ENCODE peak calls at places on chromosome 1, in seven cellular contexts. O is GM23248, E is PC-3, L is GM23338, D is OCI-LY7, S is hepatocyte, Y is SK-N-SH. X is an unnamed sample. For H3K9me2, the result is how much of the 10 kb centered on the place peaks cover.

GRCh38 chr1:162541619-162542141 is 19.8 kb upstream of the UAP1 start:
- DNase-seq in S (peak), E (peak), L (no peak), D (no peak), Y (no peak), O (peak), X (peak)

GRCh38 chr1:165880993-165881392 is 53.6 kb downstream of the UCK2 start:
- DNase-seq in D (no peak), S (no peak), Y (no peak), L (no peak), E (no peak), O (no peak), X (no peak)

GRCh38 chr1:93904228-93904627 is 5.0 kb downstream of the GCLM start:
- DNase-seq in L (no peak), S (no peak), Y (no peak), E (no peak), O (peak), D (peak), X (peak)

GRCh38 chr1:227880342-227880924 is 65.0 kb downstream of the PRSS38 start:
- DNase-seq in Y (no peak), L (no peak), D (no peak), E (no peak), O (no peak), S (no peak), X (no peak)

GRCh38 chr1:24418898-24419628 is 3.5 kb downstream of the NIPAL3 start:
- DNase-seq in O (peak), E (peak), D (no peak), Y (no peak), S (no peak), L (peak), X (no peak)

GRCh38 chr1:21024918-21025317 is 151.8 kb downstream of the EIF4G3 start:
- DNase-seq in Y (peak), E (no peak), S (no peak), D (no peak), O (no peak), L (no peak), X (no peak)

GRCh38 chr1:54364613-54365012 is 41.6 kb downstream of the SSBP3 start:
- DNase-seq in E (no peak), O (no peak), D (no peak), L (no peak), Y (no peak), S (no peak), X (no peak)

GRCh38 chr1:64229307-64229706 is 25.9 kb downstream of the UBE2U start:
- DNase-seq in Y (no peak), O (no peak), L (no peak), S (no peak), E (no peak), D (no peak), X (no peak)

GRCh38 chr1:171653796-171654704 is 1.6 kb upstream of the MYOC start:
- DNase-seq in E (peak), L (no peak), D (no peak), Y (no peak), S (no peak), O (peak), X (no peak)

GRCh38 chr1:46719689-46720088 is 775 bp upstream of the EFCAB14 start:
- DNase-seq in E (peak), D (no peak), S (peak), L (peak), Y (no peak), O (no peak), X (peak)

GRCh38 chr1:232667094-232667780 is 37.3 kb upstream of the SIPA1L2 start:
- DNase-seq in D (peak), Y (no peak), S (no peak), L (no peak), E (no peak), O (no peak), X (no peak)

GRCh38 chr1:82775402-82776000 is 974.8 kb downstream of the ADGRL2 start:
- DNase-seq in O (peak), L (peak), S (peak), E (peak), Y (peak), D (peak), X (peak)

GRCh38 chr1:147177611-147178370 is 5.5 kb upstream of the PRKAB2 start:
- DNase-seq in D (no peak), E (peak), L (peak), Y (no peak), O (peak), S (no peak), X (no peak)

GRCh38 chr1:32413507-32414185 is 19.4 kb upstream of the BSDC1 start:
- DNase-seq in O (peak), S (peak), L (peak), Y (peak), E (peak), D (peak), X (peak)

GRCh38 chr1:168640184-168640583 is 63.8 kb downstream of the XCL1 start:
- DNase-seq in O (no peak), L (no peak), E (no peak), S (no peak), D (no peak), Y (no peak), X (no peak)

GRCh38 chr1:2353907-2354438 is 37.4 kb downstream of the MORN1 start:
- DNase-seq in L (no peak), O (no peak), E (no peak), D (no peak), Y (no peak), S (no peak), X (no peak)

GRCh38 chr1:111603979-111604378 is 15.6 kb upstream of the RAP1A start:
- DNase-seq in L (no peak), E (no peak), S (no peak), O (no peak), Y (no peak), D (peak), X (no peak)

GRCh38 chr1:61143821-61144220 is 61.5 kb downstream of the NFIA start:
- DNase-seq in O (peak), L (no peak), Y (no peak), S (no peak), E (peak), D (no peak), X (peak)

GRCh38 chr1:183632087-183632486 is 3.5 kb downstream of the ARPC5 start:
- DNase-seq in L (no peak), D (no peak), O (peak), S (no peak), E (no peak), Y (no peak), X (peak)

GRCh38 chr1:10495942-10496341 is 21.2 kb downstream of the PEX14 start:
- DNase-seq in E (no peak), Y (no peak), O (no peak), D (no peak), L (no peak), S (no peak), X (no peak)

GRCh38 chr1:36881071-36881405 is 153.3 kb downstream of the GRIK3 start:
- DNase-seq in Y (peak), S (no peak), E (no peak), D (no peak), L (no peak), O (no peak), X (no peak)

GRCh38 chr1:41361495-41362356 is 492 bp downstream of the FOXO6 start:
- DNase-seq in O (peak), L (peak), D (peak), Y (peak), E (no peak), S (peak), X (no peak)

GRCh38 chr1:93710949-93711591 is 29.4 kb upstream of the BCAR3 start:
- DNase-seq in L (no peak), S (no peak), E (no peak), D (no peak), O (no peak), Y (no peak), X (no peak)

GRCh38 chr1:192168964-192169363 is 10.7 kb downstream of the RGS18 start:
- DNase-seq in O (no peak), D (no peak), S (no peak), Y (no peak), L (no peak), E (no peak), X (no peak)

GRCh38 chr1:45493116-45493697 is 2.2 kb upstream of the TESK2 start:
- DNase-seq in E (peak), S (peak), L (peak), O (peak), D (peak), Y (peak), X (peak)

GRCh38 chr1:225847610-225848009 is 34.6 kb downstream of the TMEM63A start:
- DNase-seq in D (no peak), L (no peak), Y (no peak), E (no peak), O (no peak), S (peak), X (peak)

GRCh38 chr1:63112155-63112914 is 210.0 kb upstream of the FOXD3 start:
- DNase-seq in D (no peak), S (no peak), O (peak), E (peak), L (no peak), Y (no peak), X (no peak)

GRCh38 chr1:227318003-227318851 is at the start of gene CDC42BPA:
- DNase-seq in Y (peak), L (peak), S (peak), D (no peak), O (peak), E (peak), X (peak)

GRCh38 chr1:93701619-93702018 is 20.0 kb upstream of the BCAR3 start:
- DNase-seq in D (no peak), L (no peak), Y (peak), O (peak), E (peak), S (peak), X (peak)

GRCh38 chr1:102790997-102791396 is 317.3 kb downstream of the COL11A1 start:
- DNase-seq in S (no peak), D (no peak), O (peak), L (peak), E (peak), Y (peak), X (no peak)

GRCh38 chr1:162757476-162757875 is 33.0 kb upstream of the HSD17B7 start:
- DNase-seq in Y (no peak), L (no peak), S (no peak), O (peak), D (no peak), E (no peak), X (no peak)

DNA sequence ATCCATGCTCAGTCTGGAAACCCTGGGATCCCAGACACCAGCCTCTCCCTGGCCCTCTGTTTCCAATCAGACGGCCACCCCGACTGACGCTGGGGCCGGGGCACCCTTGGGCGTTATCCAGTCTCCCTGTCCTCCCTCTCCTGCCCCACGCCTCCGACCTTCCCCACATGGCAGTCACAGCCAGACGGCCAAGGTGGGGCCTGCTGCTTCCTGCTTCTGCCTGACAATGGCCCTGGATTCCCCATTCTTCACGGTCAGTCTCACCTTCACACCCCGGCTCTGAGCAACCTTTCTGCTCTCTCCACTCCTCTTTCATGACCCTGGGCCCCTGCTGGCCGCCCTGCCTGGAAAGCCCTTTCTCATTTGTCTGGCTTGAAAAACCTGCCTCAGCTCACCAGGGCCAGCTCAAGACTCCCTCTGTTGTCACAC is 6.6 kb downstream of the GNG4 start:
- DNase-seq in O (no peak), Y (peak), E (no peak), D (no peak), L (peak), S (no peak), X (peak)
- H3K9me2 ChIP-seq in O (under half), Y (under half), E (under half), D (under half), L (under half), S (under half), X (under half)

DNA sequence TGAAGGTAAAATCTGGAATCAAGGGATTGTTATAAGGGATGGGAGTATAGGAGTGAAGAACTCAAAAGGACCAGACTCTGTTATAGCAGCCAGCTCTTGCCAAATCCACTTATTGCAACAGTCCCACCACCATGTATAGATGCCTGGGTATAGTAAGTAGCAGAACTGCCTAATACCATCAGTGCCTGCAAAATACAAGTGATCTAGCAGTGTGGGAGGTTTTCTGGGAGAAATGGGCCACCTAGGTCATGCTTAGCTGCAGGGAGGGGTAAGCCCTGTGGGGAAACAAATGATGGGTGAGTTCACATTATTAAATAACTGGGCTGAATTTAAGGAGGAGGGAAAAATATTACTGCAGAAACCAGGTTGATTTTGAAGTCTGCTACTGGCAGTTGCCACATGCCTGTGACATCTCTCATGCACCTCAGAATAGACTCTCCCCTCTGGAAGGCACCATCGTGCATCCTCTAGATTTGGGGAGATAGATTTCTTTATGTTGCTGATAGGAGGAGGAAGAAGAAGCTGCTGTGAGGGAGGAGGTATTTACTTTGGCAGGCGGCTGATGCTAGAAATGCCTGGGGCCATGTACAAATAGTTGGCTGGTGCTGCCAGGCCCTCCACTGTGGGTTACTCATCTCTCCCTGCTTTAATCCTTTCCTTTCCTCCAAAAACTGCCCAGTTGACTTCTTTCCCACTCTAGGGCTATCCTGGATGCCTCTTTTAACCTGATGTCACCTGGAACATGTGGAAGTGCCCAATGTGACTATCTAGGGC is 27.5 kb downstream of the HLX start:
- DNase-seq in O (peak), D (no peak), E (peak), S (no peak), L (no peak), Y (no peak), X (peak)
- H3K9me2 ChIP-seq in O (under half), D (under half), E (under half), S (under half), L (under half), Y (under half), X (under half)

GRCh38 chr1:229298887-229299503 is 28.1 kb downstream of the RAB4A start:
- DNase-seq in O (no peak), E (no peak), S (peak), L (no peak), D (no peak), Y (no peak), X (no peak)
- H3K9me2 ChIP-seq in O (under half), E (under half), S (under half), L (under half), D (under half), Y (under half), X (under half)

DNA sequence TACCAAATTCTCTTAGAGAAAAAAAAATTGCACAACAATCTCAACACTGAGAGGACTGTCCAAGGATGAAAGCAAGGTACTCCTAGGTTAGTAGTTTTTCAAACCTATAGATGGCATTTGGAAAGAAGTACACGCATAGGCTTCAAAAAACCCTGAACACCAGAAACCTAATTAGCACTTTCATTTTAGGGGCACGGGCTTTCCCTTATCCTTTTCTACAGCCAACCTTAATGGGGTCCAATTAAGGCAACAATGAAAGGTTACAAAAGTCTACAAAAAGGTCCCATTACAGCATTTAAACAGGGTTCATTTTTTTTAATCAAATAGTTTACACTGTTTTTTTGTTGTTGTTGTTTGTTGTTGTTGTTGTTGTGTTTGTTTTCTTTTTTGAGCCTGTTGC is 6.2 kb downstream of the KDM5B start:
- DNase-seq in Y (no peak), E (no peak), O (no peak), D (no peak), L (no peak), S (no peak), X (no peak)
- H3K9me2 ChIP-seq in Y (under half), E (under half), O (under half), D (under half), L (under half), S (under half), X (under half)

GRCh38 chr1:34887593-34887992 is 28.0 kb upstream of the SMIM12 start:
- DNase-seq in S (no peak), E (no peak), D (no peak), Y (no peak), O (no peak), L (no peak), X (no peak)

GRCh38 chr1:34885405-34886247 is 26.1 kb upstream of the SMIM12 start:
- DNase-seq in L (peak), D (no peak), E (no peak), Y (no peak), O (peak), S (peak), X (no peak)

GRCh38 chr1:34889705-34890104 is 30.2 kb upstream of the SMIM12 start:
- DNase-seq in O (no peak), Y (no peak), E (no peak), D (no peak), S (no peak), L (no peak), X (no peak)

GRCh38 chr1:34884536-34884935 is 25.0 kb upstream of the SMIM12 start:
- DNase-seq in L (no peak), D (no peak), S (no peak), O (no peak), E (no peak), Y (no peak), X (no peak)

GRCh38 chr1:34884961-34885360 is 25.4 kb upstream of the SMIM12 start:
- DNase-seq in O (no peak), D (no peak), S (no peak), Y (no peak), L (peak), E (no peak), X (no peak)
- H3K9me2 ChIP-seq in O (under half), D (under half), S (under half), Y (under half), L (under half), E (under half), X (under half)

GRCh38 chr1:245762396-245762910 is 607.7 kb downstream of the KIF26B start:
- DNase-seq in E (no peak), D (no peak), Y (no peak), O (no peak), L (no peak), S (no peak), X (no peak)
- H3K9me2 ChIP-seq in E (under half), D (under half), Y (under half), O (under half), L (under half), S (under half), X (under half)

DNA sequence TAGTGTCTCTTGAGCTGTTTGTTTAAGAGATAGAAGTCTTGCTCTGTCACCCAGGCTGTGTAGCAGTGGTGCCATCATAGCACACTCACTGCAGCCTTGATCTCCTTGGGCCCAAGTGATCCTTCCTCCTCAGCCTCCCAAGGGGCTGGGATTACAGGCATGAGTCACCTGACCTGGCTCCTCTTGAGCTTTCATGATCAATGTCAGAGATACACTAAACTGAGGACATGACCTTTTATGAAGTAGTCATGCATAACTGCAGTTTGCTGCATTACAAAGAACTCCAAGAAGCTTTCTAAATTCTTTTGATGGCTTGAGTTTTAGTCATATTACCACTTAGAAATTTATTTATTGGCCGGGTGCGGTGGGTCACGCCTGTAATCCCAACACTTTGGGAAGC is 77.7 kb downstream of the CC2D1B start:
- DNase-seq in E (peak), S (no peak), D (no peak), L (no peak), Y (no peak), O (peak), X (no peak)
- H3K9me2 ChIP-seq in E (under half), S (under half), D (under half), L (under half), Y (under half), O (under half), X (under half)

GRCh38 chr1:207883660-207884245 is 27.2 kb downstream of the CD34 start:
- DNase-seq in D (no peak), E (no peak), L (no peak), Y (no peak), O (no peak), S (no peak), X (no peak)

GRCh38 chr1:207882692-207883091 is 28.2 kb downstream of the CD34 start:
- DNase-seq in Y (no peak), E (no peak), S (no peak), L (no peak), O (no peak), D (no peak), X (no peak)

GRCh38 chr1:207885129-207886032 is 25.5 kb downstream of the CD34 start:
- DNase-seq in O (peak), Y (peak), E (peak), D (peak), S (peak), L (peak), X (peak)

GRCh38 chr1:207884276-207885029 is 26.5 kb downstream of the CD34 start:
- DNase-seq in L (no peak), Y (no peak), D (no peak), O (no peak), E (no peak), S (no peak), X (no peak)

GRCh38 chr1:207883104-207883651 is 27.7 kb downstream of the CD34 start:
- DNase-seq in D (no peak), L (no peak), Y (no peak), E (no peak), S (no peak), O (no peak), X (no peak)
- H3K9me2 ChIP-seq in D (under half), L (under half), Y (under half), E (under half), S (under half), O (under half), X (under half)